ENCODE peak calls at places on chromosomes 6 and 20, in five cellular contexts. F is K562, V is HepG2, C is GM12878, M is H1. O is an unnamed sample.

GRCh38 chr6:11197175-11197535 is 35.3 kb downstream of the NEDD9 start:
- DNase-seq in F (no peak), V (no peak), C (no peak), M (no peak), O (no peak)

GRCh38 chr20:49893242-49894072 is 21.9 kb downstream of the SPATA2 start:
- DNase-seq in F (no peak), V (no peak), C (no peak), M (no peak), O (no peak)

GRCh38 chr6:83594936-83595335 is 82.6 kb downstream of the PRSS35 start:
- DNase-seq in F (no peak), V (no peak), C (no peak), M (no peak), O (no peak)

GRCh38 chr6:11050735-11051134 is 6.6 kb upstream of the ELOVL2 start:
- DNase-seq in F (no peak), V (no peak), C (no peak), M (no peak), O (no peak)

GRCh38 chr6:170307080-170307545 is 555 bp downstream of the FAM120B start:
- DNase-seq in F (no peak), V (no peak), C (no peak), M (no peak), O (no peak)

GRCh38 chr6:81865712-81866111 is 113.2 kb upstream of the TENT5A start:
- DNase-seq in F (no peak), V (peak), C (no peak), M (no peak), O (no peak)

GRCh38 chr20:51365670-51366069 is 176.8 kb downstream of the NFATC2 start:
- DNase-seq in F (no peak), V (no peak), C (no peak), M (no peak), O (no peak)

GRCh38 chr20:56708991-56709390 is 79.9 kb downstream of the TFAP2C start:
- DNase-seq in F (no peak), V (no peak), C (no peak), M (no peak), O (no peak)

GRCh38 chr20:36543187-36544133 is 2.1 kb downstream of the MYL9 start:
- DNase-seq in F (no peak), V (no peak), C (no peak), M (no peak), O (no peak)

GRCh38 chr20:35363190-35363589 is 48.6 kb downstream of the UQCC1 start:
- DNase-seq in F (no peak), V (no peak), C (no peak), M (no peak), O (no peak)

GRCh38 chr6:78810146-78810545 is 57.2 kb upstream of the IRAK1BP1 start:
- DNase-seq in F (no peak), V (peak), C (no peak), M (no peak), O (peak)

GRCh38 chr6:146829792-146830565 is 231.2 kb downstream of the ADGB start:
- DNase-seq in F (no peak), V (no peak), C (no peak), M (no peak), O (no peak)

GRCh38 chr6:16544006-16544405 is 217.3 kb downstream of the ATXN1 start:
- DNase-seq in F (no peak), V (no peak), C (no peak), M (no peak), O (no peak)

GRCh38 chr20:47740225-47741184 is 44.8 kb downstream of the SULF2 start:
- DNase-seq in F (peak), V (no peak), C (no peak), M (no peak), O (no peak)

GRCh38 chr20:64077876-64078551 is 1.3 kb downstream of the RGS19 start:
- DNase-seq in F (no peak), V (no peak), C (no peak), M (no peak), O (no peak)

GRCh38 chr6:5738211-5738610 is 268.5 kb downstream of the NRN1 start:
- DNase-seq in F (no peak), V (no peak), C (no peak), M (no peak), O (no peak)

GRCh38 chr6:85285146-85285545 is 164.7 kb upstream of the NT5E start:
- DNase-seq in F (no peak), V (no peak), C (no peak), M (no peak), O (no peak)

GRCh38 chr6:41937881-41938574 is 3.6 kb downstream of the CCND3 start:
- DNase-seq in F (no peak), V (no peak), C (no peak), M (no peak), O (no peak)

GRCh38 chr6:139161169-139161568 is 26.3 kb downstream of the HECA start:
- DNase-seq in F (no peak), V (peak), C (no peak), M (no peak), O (no peak)

GRCh38 chr6:41975276-41975675 is 33.7 kb upstream of the CCND3 start:
- DNase-seq in F (no peak), V (no peak), C (no peak), M (no peak), O (no peak)

GRCh38 chr20:56328861-56329260 is 29.9 kb upstream of the FAM210B start:
- DNase-seq in F (no peak), V (peak), C (no peak), M (no peak), O (no peak)

GRCh38 chr20:39453890-39454289 is 491.7 kb downstream of the DHX35 start:
- DNase-seq in F (no peak), V (no peak), C (no peak), M (no peak), O (no peak)

GRCh38 chr6:21731411-21732031 is 138.0 kb downstream of the SOX4 start:
- DNase-seq in F (no peak), V (peak), C (no peak), M (peak), O (no peak)

GRCh38 chr6:71393471-71393870 is 104.9 kb downstream of the OGFRL1 start:
- DNase-seq in F (no peak), V (no peak), C (no peak), M (no peak), O (no peak)

GRCh38 chr6:112235956-112236355 is 18.4 kb downstream of the LAMA4 start:
- DNase-seq in F (no peak), V (no peak), C (no peak), M (no peak), O (no peak)

GRCh38 chr20:36337886-36338285 is 31.7 kb downstream of the DLGAP4 start:
- DNase-seq in F (no peak), V (no peak), C (no peak), M (no peak), O (no peak)

GRCh38 chr20:3813758-3814581 is 6.4 kb upstream of the AP5S1 start:
- DNase-seq in F (no peak), V (no peak), C (no peak), M (no peak), O (no peak)

GRCh38 chr20:38685853-38686473 is 38.3 kb upstream of the SLC32A1 start:
- DNase-seq in F (peak), V (peak), C (no peak), M (peak), O (no peak)

GRCh38 chr20:47719625-47720024 is 65.7 kb downstream of the SULF2 start:
- DNase-seq in F (no peak), V (no peak), C (no peak), M (no peak), O (no peak)

DNA sequence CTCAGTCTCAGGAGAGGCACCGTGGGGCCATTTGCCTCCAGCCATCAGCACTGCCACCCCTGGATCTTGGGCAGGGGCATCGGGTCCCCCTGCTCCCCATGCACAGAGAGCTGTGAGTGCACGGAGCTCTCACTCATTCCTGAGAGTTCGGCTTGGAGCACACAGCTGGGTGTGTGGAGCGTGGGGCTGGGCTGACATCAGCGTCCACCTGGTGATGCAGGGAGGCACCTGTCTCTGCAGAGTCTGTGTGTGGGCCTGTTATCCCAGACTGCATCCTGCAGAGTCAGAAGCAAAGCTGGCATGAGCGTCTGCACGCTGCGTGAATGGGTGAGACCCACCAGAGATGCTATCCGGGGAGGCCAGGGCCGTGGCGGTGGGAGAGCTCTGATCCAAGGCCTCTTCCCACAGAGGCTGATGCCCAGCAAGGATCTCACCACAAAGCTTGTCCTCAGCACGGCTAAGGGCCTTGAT is 248.8 kb upstream of the AFDN start:
- DNase-seq in F (no peak), V (no peak), C (no peak), M (no peak), O (no peak)
- TF ChIP-seq YY1 in F (no peak), V (no peak), C (no peak), M (no peak), O (no peak)

GRCh38 chr6:163608060-163608752 is 193.7 kb downstream of the QKI start:
- DNase-seq in F (no peak), V (no peak), C (no peak), M (no peak), O (no peak)

GRCh38 chr6:163602851-163603250 is 188.3 kb downstream of the QKI start:
- DNase-seq in F (no peak), V (no peak), C (no peak), M (no peak), O (no peak)

GRCh38 chr6:163600781-163601180 is 186.3 kb downstream of the QKI start:
- DNase-seq in F (no peak), V (no peak), C (no peak), M (no peak), O (no peak)

GRCh38 chr6:163603395-163603794 is 188.9 kb downstream of the QKI start:
- DNase-seq in F (no peak), V (no peak), C (no peak), M (no peak), O (no peak)

DNA sequence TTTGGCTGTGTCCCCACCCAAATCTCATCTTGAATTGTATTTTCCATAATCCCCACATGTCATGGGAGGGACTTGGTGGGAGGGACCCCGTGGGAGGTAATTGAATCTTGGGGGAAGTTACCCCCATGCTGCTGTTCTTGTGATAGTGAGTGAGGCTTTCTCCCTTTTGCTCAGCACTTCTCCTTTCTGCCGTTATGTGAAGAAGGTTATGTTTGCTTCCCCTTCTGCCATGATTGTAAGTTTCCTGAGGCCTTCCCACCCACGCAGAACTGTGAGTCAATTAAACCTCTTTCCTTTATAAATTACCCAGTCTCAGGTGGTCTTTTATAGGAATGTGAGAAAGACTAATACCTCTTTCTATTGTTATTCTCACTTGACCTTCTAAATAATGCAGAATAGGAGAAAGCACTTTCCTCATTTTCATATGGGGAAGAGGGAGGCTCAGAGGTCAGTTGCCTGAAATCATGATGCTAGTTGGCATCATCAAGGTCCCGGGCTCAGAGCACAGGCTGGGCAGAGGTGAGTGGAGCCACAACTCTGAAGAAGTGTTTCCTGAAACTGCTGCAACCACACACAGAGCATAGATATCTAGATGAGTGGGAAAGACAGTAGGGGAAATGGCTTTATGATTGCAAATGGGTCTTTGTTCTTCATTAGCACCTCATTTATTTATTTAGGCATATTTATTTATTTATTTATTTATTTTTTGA is 191.0 kb downstream of the QKI start:
- DNase-seq in F (no peak), V (no peak), C (no peak), M (no peak), O (no peak)
- TF ChIP-seq CHD2 in F (no peak), V (no peak), C (no peak), M (no peak), O (no peak)

GRCh38 chr6:4355241-4355640 is 219.9 kb upstream of the ECI2 start:
- DNase-seq in F (no peak), V (no peak), C (no peak), M (no peak), O (no peak)
- TF ChIP-seq EP300 in F (no peak), V (no peak), C (no peak), M (no peak), O (no peak)

GRCh38 chr6:64335195-64335594 is 699.6 kb downstream of the PHF3 start:
- DNase-seq in F (no peak), V (no peak), C (no peak), M (no peak), O (no peak)

GRCh38 chr6:64334646-64335045 is 699.0 kb downstream of the PHF3 start:
- DNase-seq in F (no peak), V (no peak), C (no peak), M (no peak), O (no peak)

GRCh38 chr6:64325093-64325492 is 689.5 kb downstream of the PHF3 start:
- DNase-seq in F (no peak), V (no peak), C (no peak), M (no peak), O (no peak)

GRCh38 chr6:64326939-64327338 is 691.3 kb downstream of the PHF3 start:
- DNase-seq in F (no peak), V (no peak), C (no peak), M (no peak), O (no peak)

GRCh38 chr6:64330694-64331309 is 695.2 kb downstream of the PHF3 start:
- DNase-seq in F (no peak), V (peak), C (peak), M (peak), O (no peak)
- TF ChIP-seq YY1 in F (no peak), V (no peak), C (no peak), M (no peak), O (no peak)

DNA sequence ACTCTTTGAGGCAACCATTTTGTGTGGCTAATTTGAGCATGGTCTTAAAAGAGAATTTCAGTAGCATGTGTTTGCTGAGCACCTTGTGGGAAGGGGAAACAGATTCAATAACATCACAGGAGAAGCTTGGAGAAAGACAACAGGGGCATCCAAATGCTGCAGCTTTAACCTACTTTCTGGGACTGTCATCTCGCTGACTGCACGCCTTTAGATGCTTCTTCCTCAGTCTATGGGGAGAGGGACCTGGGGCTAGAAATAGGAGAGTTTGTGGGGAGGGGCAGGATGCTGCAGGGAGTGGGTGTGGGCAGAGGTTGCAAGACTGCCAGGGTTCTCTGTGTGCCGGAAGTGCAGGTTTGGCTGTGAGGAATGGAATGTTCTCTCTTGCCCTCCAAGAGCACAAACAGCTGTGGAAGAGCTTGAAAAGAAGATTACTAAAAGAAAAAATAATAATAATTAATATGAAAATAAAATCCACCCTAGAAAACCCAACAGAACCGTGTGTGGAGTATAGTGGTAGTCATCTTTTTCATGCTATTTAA is 93.2 kb downstream of the FOXO3 start:
- DNase-seq in F (no peak), V (no peak), C (no peak), M (no peak), O (no peak)
- TF ChIP-seq CHD2 in F (no peak), V (no peak), C (no peak), M (no peak), O (no peak)

DNA sequence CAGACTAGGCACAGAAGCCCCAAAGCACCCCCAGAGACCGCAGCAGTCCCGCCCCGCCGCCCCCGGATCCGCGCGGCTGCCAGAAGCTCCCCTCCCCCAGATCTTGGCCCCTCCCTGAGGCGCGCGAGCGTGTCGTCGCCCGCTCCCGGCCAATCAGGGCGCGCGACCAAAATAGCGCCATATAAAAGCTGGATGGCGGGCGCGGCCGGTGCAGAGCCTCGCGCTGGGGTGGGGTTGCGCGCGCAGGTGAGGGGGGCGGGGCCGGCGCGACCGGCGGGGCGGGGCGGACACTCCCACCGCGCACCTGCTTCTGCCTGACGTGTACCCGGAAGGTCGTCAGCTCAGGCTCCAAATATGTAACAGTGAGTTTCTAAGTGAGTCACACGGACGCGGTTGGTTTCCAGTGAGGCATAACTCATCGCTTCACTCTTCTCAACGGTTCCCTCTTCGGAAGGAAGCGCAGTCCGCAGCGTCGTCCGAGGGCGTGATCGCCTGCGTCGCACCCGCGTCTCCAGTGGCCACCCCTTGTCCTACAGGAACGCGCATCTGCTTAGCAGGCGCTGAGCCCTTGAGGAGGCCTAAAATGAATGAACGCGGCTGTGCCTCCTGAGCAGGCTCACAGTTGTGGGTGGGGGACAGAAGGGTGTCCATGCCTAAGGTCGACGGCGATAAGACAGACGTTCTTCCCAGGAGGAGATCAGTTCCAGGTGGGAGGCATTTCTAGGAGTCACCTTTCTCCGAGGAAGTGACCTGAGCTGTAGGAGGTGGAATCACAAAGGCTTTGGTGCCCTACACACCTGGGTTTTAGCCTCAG is 50.6 kb upstream of the EZR start:
- DNase-seq in F (peak), V (no peak), C (peak), M (peak), O (peak)
- TF ChIP-seq EP300 in F (peak), V (no peak), C (peak), M (no peak), O (no peak)

DNA sequence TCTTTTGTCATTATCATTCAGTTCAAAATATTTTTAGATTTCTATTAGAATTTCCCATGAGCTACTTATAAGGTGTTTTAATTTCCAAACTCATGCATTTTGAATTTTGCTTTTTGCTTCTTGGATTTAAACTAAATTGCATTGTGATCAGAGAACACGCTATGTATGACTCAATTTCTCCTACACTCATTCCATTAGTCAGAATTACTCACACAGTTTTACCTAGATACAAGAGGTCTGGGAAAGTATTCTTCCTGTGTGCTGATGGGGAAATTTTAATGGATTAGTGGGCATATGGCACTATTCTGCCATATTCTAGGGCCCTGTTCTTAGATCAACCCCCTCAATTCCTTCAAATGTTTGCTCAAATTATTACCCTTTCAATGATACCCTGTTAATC is 49.9 kb upstream of the BMP5 start:
- DNase-seq in F (no peak), V (no peak), C (no peak), M (no peak), O (no peak)
- TF ChIP-seq YY1 in F (no peak), V (no peak), C (no peak), M (no peak), O (no peak)

GRCh38 chr20:60191014-60191413 is 232.8 kb downstream of the CDH26 start:
- DNase-seq in F (no peak), V (no peak), C (no peak), M (no peak), O (no peak)
- TF ChIP-seq CHD2 in F (no peak), V (no peak), C (no peak), M (no peak), O (no peak)